ENCODE peak calls at places on chromosomes 6 and 20, in six cellular contexts. Y is stimulated activated CD8-positive, alpha-beta memory T cell treated with anti-CD3 and anti-CD28 coated beads, Interleukin-7, amount 100 ng/mL, for 24 hours; T is effector CD4-positive, alpha-beta T cell; V is NCI-H1105; S is fibroblast of the conjunctiva; C is colonic mucosa. I is an unnamed sample.

GRCh38 chr6:39276379-39276995 is 37.7 kb downstream of the KCNK17 start:
- DNase-seq in S (no peak), Y (no peak), C (peak; percentile 51), T (no peak), V (no peak), I (no peak)

GRCh38 chr6:150435832-150436231 is 67.0 kb downstream of the IYD start:
- DNase-seq in V (no peak), T (no peak), C (no peak), S (no peak), Y (no peak), I (no peak)

GRCh38 chr6:105588116-105588710 is 185.3 kb upstream of the PREP start:
- DNase-seq in V (no peak), T (no peak), Y (no peak), C (no peak), S (no peak), I (no peak)

GRCh38 chr20:60050193-60050960 is 92.2 kb downstream of the CDH26 start:
- DNase-seq in T (no peak), Y (no peak), S (no peak), V (no peak), C (no peak), I (no peak)

GRCh38 chr20:42678895-42679294 is 510.8 kb downstream of the PTPRT start:
- DNase-seq in T (no peak), Y (no peak), V (no peak), C (no peak), S (no peak), I (no peak)

GRCh38 chr6:28982476-28983266 is 22.4 kb downstream of the ZNF311 start:
- DNase-seq in V (no peak), C (no peak), S (peak; percentile 44), Y (no peak), T (peak; percentile 12), I (no peak)

GRCh38 chr6:11538049-11538798 is 675 bp downstream of the TMEM170B start:
- DNase-seq in C (peak; percentile 28), S (no peak), V (peak; percentile 14), T (peak; percentile 7), Y (no peak), I (peak; percentile 7)

GRCh38 chr6:299050-299980 is 7.0 kb downstream of the DUSP22 start:
- DNase-seq in T (no peak), V (no peak), C (no peak), Y (no peak), S (no peak), I (no peak)

GRCh38 chr6:157976345-157977175 is 5.1 kb upstream of the SYNJ2 start:
- DNase-seq in C (no peak), S (no peak), V (no peak), Y (no peak), T (no peak), I (no peak)

GRCh38 chr6:85400331-85400730 is 49.6 kb upstream of the NT5E start:
- DNase-seq in S (no peak), C (no peak), V (no peak), Y (no peak), T (no peak), I (no peak)

GRCh38 chr6:44655368-44656342 is 268.1 kb downstream of the CDC5L start:
- DNase-seq in C (peak; percentile 69), S (no peak), V (peak; percentile 48), T (peak; percentile 61), Y (peak; percentile 67), I (no peak)

GRCh38 chr6:160386869-160387518 is 38.8 kb downstream of the SLC22A3 start:
- DNase-seq in V (no peak), S (no peak), Y (no peak), T (no peak), C (no peak), I (no peak)

GRCh38 chr6:158758464-158758863 is 60.7 kb downstream of the EZR start:
- DNase-seq in C (no peak), Y (no peak), T (no peak), V (peak; percentile 91), S (no peak), I (no peak)

GRCh38 chr6:159819932-159820640 is 20.0 kb downstream of the PNLDC1 start:
- DNase-seq in V (no peak), Y (no peak), C (no peak), S (no peak), T (peak; percentile 11), I (no peak)

I was measured in cortex of kidney.